ENCODE peak calls at places on chromosomes 4 and X, in ten cellular contexts. One of them, this sample, is unnamed.

GRCh38 chr4:183395395-183395794 is 49.0 kb upstream of the CDKN2AIP start:
- DNase-seq in HCT116: no peak
- DNase-seq in astrocyte of the spinal cord: no peak
- DNase-seq in fibroblast of the aortic adventitia: no peak
- DNase-seq in Caco-2: no peak
- DNase-seq in OCI-LY7: no peak
- DNase-seq in choroid plexus epithelial cell: no peak
- DNase-seq in naive thymus-derived CD4-positive, alpha-beta T cell: no peak
- DNase-seq in stomach: no peak
- DNase-seq in tibial artery: no peak
- DNase-seq in this sample: no peak

GRCh38 chr4:42331914-42332368 is 65.3 kb upstream of the SHISA3 start:
- DNase-seq in HCT116: peak
- DNase-seq in astrocyte of the spinal cord: peak
- DNase-seq in fibroblast of the aortic adventitia: peak
- DNase-seq in Caco-2: no peak
- DNase-seq in OCI-LY7: no peak
- DNase-seq in choroid plexus epithelial cell: peak
- DNase-seq in naive thymus-derived CD4-positive, alpha-beta T cell: no peak
- DNase-seq in stomach: no peak
- DNase-seq in tibial artery: peak
- DNase-seq in this sample: no peak

GRCh38 chr4:133377286-133377685 is 228.2 kb downstream of the PCDH10 start:
- DNase-seq in HCT116: no peak
- DNase-seq in astrocyte of the spinal cord: no peak
- DNase-seq in fibroblast of the aortic adventitia: no peak
- DNase-seq in Caco-2: no peak
- DNase-seq in OCI-LY7: no peak
- DNase-seq in choroid plexus epithelial cell: no peak
- DNase-seq in naive thymus-derived CD4-positive, alpha-beta T cell: no peak
- DNase-seq in stomach: no peak
- DNase-seq in tibial artery: no peak
- DNase-seq in this sample: no peak

GRCh38 chr4:38967260-38968095 is 64.7 kb downstream of the TMEM156 start:
- DNase-seq in HCT116: peak
- DNase-seq in astrocyte of the spinal cord: peak
- DNase-seq in fibroblast of the aortic adventitia: peak
- DNase-seq in Caco-2: no peak
- DNase-seq in OCI-LY7: no peak
- DNase-seq in choroid plexus epithelial cell: peak
- DNase-seq in naive thymus-derived CD4-positive, alpha-beta T cell: no peak
- DNase-seq in stomach: no peak
- DNase-seq in tibial artery: no peak
- DNase-seq in this sample: peak

GRCh38 chr4:52910115-52910514 is 48.0 kb downstream of the RASL11B start:
- DNase-seq in HCT116: no peak
- DNase-seq in astrocyte of the spinal cord: no peak
- DNase-seq in fibroblast of the aortic adventitia: no peak
- DNase-seq in Caco-2: no peak
- DNase-seq in OCI-LY7: no peak
- DNase-seq in choroid plexus epithelial cell: no peak
- DNase-seq in naive thymus-derived CD4-positive, alpha-beta T cell: no peak
- DNase-seq in stomach: no peak
- DNase-seq in tibial artery: no peak
- DNase-seq in this sample: no peak

GRCh38 chrX:129650821-129651510 is 3.8 kb downstream of the APLN start:
- DNase-seq in HCT116: no peak
- DNase-seq in astrocyte of the spinal cord: no peak
- DNase-seq in fibroblast of the aortic adventitia: no peak
- DNase-seq in Caco-2: no peak
- DNase-seq in OCI-LY7: no peak
- DNase-seq in choroid plexus epithelial cell: no peak
- DNase-seq in naive thymus-derived CD4-positive, alpha-beta T cell: no peak
- DNase-seq in stomach: peak
- DNase-seq in tibial artery: no peak
- DNase-seq in this sample: no peak

GRCh38 chr4:139734201-139734874 is 68.7 kb downstream of the MGST2 start:
- DNase-seq in HCT116: no peak
- DNase-seq in astrocyte of the spinal cord: peak
- DNase-seq in fibroblast of the aortic adventitia: peak
- DNase-seq in Caco-2: no peak
- DNase-seq in OCI-LY7: no peak
- DNase-seq in choroid plexus epithelial cell: peak
- DNase-seq in naive thymus-derived CD4-positive, alpha-beta T cell: no peak
- DNase-seq in stomach: no peak
- DNase-seq in tibial artery: peak
- DNase-seq in this sample: peak

GRCh38 chrX:105975382-105975781 is 63.1 kb downstream of the SERPINA7 start:
- DNase-seq in HCT116: peak
- DNase-seq in astrocyte of the spinal cord: peak
- DNase-seq in fibroblast of the aortic adventitia: peak
- DNase-seq in Caco-2: no peak
- DNase-seq in OCI-LY7: no peak
- DNase-seq in choroid plexus epithelial cell: peak
- DNase-seq in naive thymus-derived CD4-positive, alpha-beta T cell: no peak
- DNase-seq in stomach: no peak
- DNase-seq in tibial artery: no peak
- DNase-seq in this sample: no peak

GRCh38 chr4:156291317-156291716 is 337.7 kb upstream of the CTSO start:
- DNase-seq in HCT116: no peak
- DNase-seq in astrocyte of the spinal cord: peak
- DNase-seq in fibroblast of the aortic adventitia: peak
- DNase-seq in Caco-2: peak
- DNase-seq in OCI-LY7: no peak
- DNase-seq in choroid plexus epithelial cell: peak
- DNase-seq in naive thymus-derived CD4-positive, alpha-beta T cell: no peak
- DNase-seq in stomach: no peak
- DNase-seq in tibial artery: no peak
- DNase-seq in this sample: no peak

GRCh38 chr4:73446336-73446938 is 10.4 kb downstream of the AFP start:
- DNase-seq in HCT116: peak
- DNase-seq in astrocyte of the spinal cord: peak
- DNase-seq in fibroblast of the aortic adventitia: peak
- DNase-seq in Caco-2: peak
- DNase-seq in OCI-LY7: peak
- DNase-seq in choroid plexus epithelial cell: peak
- DNase-seq in naive thymus-derived CD4-positive, alpha-beta T cell: peak
- DNase-seq in stomach: no peak
- DNase-seq in tibial artery: no peak
- DNase-seq in this sample: no peak

GRCh38 chr4:37645736-37646135 is 40.4 kb downstream of the RELL1 start:
- DNase-seq in HCT116: no peak
- DNase-seq in astrocyte of the spinal cord: no peak
- DNase-seq in fibroblast of the aortic adventitia: no peak
- DNase-seq in Caco-2: no peak
- DNase-seq in OCI-LY7: peak
- DNase-seq in choroid plexus epithelial cell: no peak
- DNase-seq in naive thymus-derived CD4-positive, alpha-beta T cell: no peak
- DNase-seq in stomach: no peak
- DNase-seq in tibial artery: no peak
- DNase-seq in this sample: no peak

GRCh38 chr4:54840992-54841768 is 183.4 kb downstream of the KIT start:
- DNase-seq in HCT116: no peak
- DNase-seq in astrocyte of the spinal cord: peak
- DNase-seq in fibroblast of the aortic adventitia: peak
- DNase-seq in Caco-2: peak
- DNase-seq in OCI-LY7: no peak
- DNase-seq in choroid plexus epithelial cell: peak
- DNase-seq in naive thymus-derived CD4-positive, alpha-beta T cell: no peak
- DNase-seq in stomach: peak
- DNase-seq in tibial artery: no peak
- DNase-seq in this sample: no peak

GRCh38 chrX:73131276-73131675 is 52.0 kb upstream of the PABPC1L2A start:
- DNase-seq in HCT116: no peak
- DNase-seq in astrocyte of the spinal cord: no peak
- DNase-seq in fibroblast of the aortic adventitia: no peak
- DNase-seq in Caco-2: no peak
- DNase-seq in OCI-LY7: no peak
- DNase-seq in choroid plexus epithelial cell: no peak
- DNase-seq in naive thymus-derived CD4-positive, alpha-beta T cell: no peak
- DNase-seq in stomach: no peak
- DNase-seq in tibial artery: no peak
- DNase-seq in this sample: no peak

GRCh38 chrX:106999002-106999975 is 723 bp downstream of the MORC4 start:
- DNase-seq in HCT116: peak
- DNase-seq in astrocyte of the spinal cord: peak
- DNase-seq in fibroblast of the aortic adventitia: peak
- DNase-seq in Caco-2: peak
- DNase-seq in OCI-LY7: peak
- DNase-seq in choroid plexus epithelial cell: peak
- DNase-seq in naive thymus-derived CD4-positive, alpha-beta T cell: peak
- DNase-seq in stomach: peak
- DNase-seq in tibial artery: peak
- DNase-seq in this sample: no peak

GRCh38 chr4:184812181-184812542 is 13.6 kb downstream of the ACSL1 start:
- DNase-seq in HCT116: no peak
- DNase-seq in astrocyte of the spinal cord: no peak
- DNase-seq in fibroblast of the aortic adventitia: no peak
- DNase-seq in Caco-2: no peak
- DNase-seq in OCI-LY7: no peak
- DNase-seq in choroid plexus epithelial cell: no peak
- DNase-seq in naive thymus-derived CD4-positive, alpha-beta T cell: no peak
- DNase-seq in stomach: no peak
- DNase-seq in tibial artery: no peak
- DNase-seq in this sample: no peak
- H3K4me3 ChIP-seq in HCT116: no peak
- H3K4me3 ChIP-seq in astrocyte of the spinal cord: no peak
- H3K4me3 ChIP-seq in fibroblast of the aortic adventitia: no peak
- H3K4me3 ChIP-seq in Caco-2: no peak
- H3K4me3 ChIP-seq in OCI-LY7: no peak
- H3K4me3 ChIP-seq in choroid plexus epithelial cell: no peak
- H3K4me3 ChIP-seq in naive thymus-derived CD4-positive, alpha-beta T cell: no peak
- H3K4me3 ChIP-seq in stomach: no peak
- H3K4me3 ChIP-seq in tibial artery: no peak
- H3K4me3 ChIP-seq in this sample: no peak

DNA sequence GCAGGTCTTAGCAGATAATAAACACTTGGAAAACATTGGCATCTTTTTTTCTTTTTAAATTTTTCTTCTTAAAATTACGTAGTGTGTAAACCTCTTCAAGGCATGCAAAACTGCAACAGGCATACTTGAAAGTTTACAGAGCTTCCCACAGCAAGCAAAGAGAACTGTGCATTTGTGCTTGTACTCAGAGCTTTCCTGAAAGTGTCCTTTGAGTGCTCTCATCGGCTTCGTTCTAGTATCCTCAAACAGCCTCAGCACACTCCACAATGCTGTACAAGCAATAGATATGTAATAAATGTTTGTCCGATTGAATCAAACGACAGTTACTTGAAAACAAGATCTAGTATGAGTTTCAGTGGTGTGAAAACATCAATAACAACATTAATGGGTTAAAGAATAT is 227.5 kb downstream of the PAPSS1 start:
- DNase-seq in HCT116: no peak
- DNase-seq in astrocyte of the spinal cord: no peak
- DNase-seq in fibroblast of the aortic adventitia: no peak
- DNase-seq in Caco-2: no peak
- DNase-seq in OCI-LY7: no peak
- DNase-seq in choroid plexus epithelial cell: no peak
- DNase-seq in naive thymus-derived CD4-positive, alpha-beta T cell: no peak
- DNase-seq in stomach: no peak
- DNase-seq in tibial artery: no peak
- DNase-seq in this sample: no peak
- H3K4me3 ChIP-seq in HCT116: no peak
- H3K4me3 ChIP-seq in astrocyte of the spinal cord: no peak
- H3K4me3 ChIP-seq in fibroblast of the aortic adventitia: no peak
- H3K4me3 ChIP-seq in Caco-2: no peak
- H3K4me3 ChIP-seq in OCI-LY7: no peak
- H3K4me3 ChIP-seq in choroid plexus epithelial cell: no peak
- H3K4me3 ChIP-seq in naive thymus-derived CD4-positive, alpha-beta T cell: no peak
- H3K4me3 ChIP-seq in stomach: no peak
- H3K4me3 ChIP-seq in tibial artery: no peak
- H3K4me3 ChIP-seq in this sample: no peak

DNA sequence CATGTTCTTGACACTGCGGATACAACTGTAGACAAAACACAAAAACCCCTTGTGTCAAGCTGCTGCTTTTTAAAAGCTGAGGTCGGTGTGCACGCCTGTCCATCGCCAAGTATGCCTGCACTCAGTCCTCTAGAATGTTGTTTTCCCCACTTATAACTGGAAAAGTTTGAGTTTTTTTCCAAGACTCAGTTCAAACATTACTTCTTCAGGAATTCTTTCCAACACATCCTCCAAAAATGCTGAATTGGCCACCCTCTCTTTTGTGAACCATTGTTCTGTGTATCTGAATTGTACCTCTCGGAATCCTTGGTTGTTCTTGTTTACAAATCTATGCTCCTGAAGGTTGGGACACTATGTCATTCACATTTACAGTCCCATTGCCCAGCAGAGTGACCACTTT is 94.6 kb downstream of the REELD1 start:
- DNase-seq in HCT116: no peak
- DNase-seq in astrocyte of the spinal cord: peak
- DNase-seq in fibroblast of the aortic adventitia: peak
- DNase-seq in Caco-2: no peak
- DNase-seq in OCI-LY7: no peak
- DNase-seq in choroid plexus epithelial cell: no peak
- DNase-seq in naive thymus-derived CD4-positive, alpha-beta T cell: no peak
- DNase-seq in stomach: no peak
- DNase-seq in tibial artery: no peak
- DNase-seq in this sample: no peak
- H3K4me3 ChIP-seq in HCT116: no peak
- H3K4me3 ChIP-seq in astrocyte of the spinal cord: no peak
- H3K4me3 ChIP-seq in fibroblast of the aortic adventitia: no peak
- H3K4me3 ChIP-seq in Caco-2: no peak
- H3K4me3 ChIP-seq in OCI-LY7: no peak
- H3K4me3 ChIP-seq in choroid plexus epithelial cell: no peak
- H3K4me3 ChIP-seq in naive thymus-derived CD4-positive, alpha-beta T cell: no peak
- H3K4me3 ChIP-seq in stomach: no peak
- H3K4me3 ChIP-seq in tibial artery: no peak
- H3K4me3 ChIP-seq in this sample: no peak

GRCh38 chrX:115560978-115561604 is at the start of gene PLS3:
- DNase-seq in HCT116: peak
- DNase-seq in astrocyte of the spinal cord: peak
- DNase-seq in fibroblast of the aortic adventitia: peak
- DNase-seq in Caco-2: peak
- DNase-seq in OCI-LY7: no peak
- DNase-seq in choroid plexus epithelial cell: peak
- DNase-seq in naive thymus-derived CD4-positive, alpha-beta T cell: no peak
- DNase-seq in stomach: peak
- DNase-seq in tibial artery: peak
- DNase-seq in this sample: no peak

GRCh38 chrX:115564243-115564642 is 3.3 kb downstream of the PLS3 start:
- DNase-seq in HCT116: no peak
- DNase-seq in astrocyte of the spinal cord: peak
- DNase-seq in fibroblast of the aortic adventitia: peak
- DNase-seq in Caco-2: no peak
- DNase-seq in OCI-LY7: no peak
- DNase-seq in choroid plexus epithelial cell: no peak
- DNase-seq in naive thymus-derived CD4-positive, alpha-beta T cell: no peak
- DNase-seq in stomach: no peak
- DNase-seq in tibial artery: no peak
- DNase-seq in this sample: no peak

GRCh38 chrX:115563633-115564182 is 2.7 kb downstream of the PLS3 start:
- DNase-seq in HCT116: no peak
- DNase-seq in astrocyte of the spinal cord: no peak
- DNase-seq in fibroblast of the aortic adventitia: peak
- DNase-seq in Caco-2: no peak
- DNase-seq in OCI-LY7: no peak
- DNase-seq in choroid plexus epithelial cell: peak
- DNase-seq in naive thymus-derived CD4-positive, alpha-beta T cell: no peak
- DNase-seq in stomach: no peak
- DNase-seq in tibial artery: no peak
- DNase-seq in this sample: no peak

GRCh38 chrX:115561605-115562491 is 874 bp downstream of the PLS3 start:
- DNase-seq in HCT116: no peak
- DNase-seq in astrocyte of the spinal cord: peak
- DNase-seq in fibroblast of the aortic adventitia: peak
- DNase-seq in Caco-2: peak
- DNase-seq in OCI-LY7: no peak
- DNase-seq in choroid plexus epithelial cell: peak
- DNase-seq in naive thymus-derived CD4-positive, alpha-beta T cell: no peak
- DNase-seq in stomach: peak
- DNase-seq in tibial artery: peak
- DNase-seq in this sample: no peak

GRCh38 chrX:115562492-115562872 is 1.5 kb downstream of the PLS3 start:
- DNase-seq in HCT116: no peak
- DNase-seq in astrocyte of the spinal cord: no peak
- DNase-seq in fibroblast of the aortic adventitia: peak
- DNase-seq in Caco-2: peak
- DNase-seq in OCI-LY7: no peak
- DNase-seq in choroid plexus epithelial cell: peak
- DNase-seq in naive thymus-derived CD4-positive, alpha-beta T cell: no peak
- DNase-seq in stomach: no peak
- DNase-seq in tibial artery: no peak
- DNase-seq in this sample: no peak
- H3K4me3 ChIP-seq in HCT116: peak
- H3K4me3 ChIP-seq in astrocyte of the spinal cord: peak
- H3K4me3 ChIP-seq in fibroblast of the aortic adventitia: peak
- H3K4me3 ChIP-seq in Caco-2: peak
- H3K4me3 ChIP-seq in OCI-LY7: no peak
- H3K4me3 ChIP-seq in choroid plexus epithelial cell: peak
- H3K4me3 ChIP-seq in naive thymus-derived CD4-positive, alpha-beta T cell: no peak
- H3K4me3 ChIP-seq in stomach: peak
- H3K4me3 ChIP-seq in tibial artery: peak
- H3K4me3 ChIP-seq in this sample: peak

This sample was measured in AG04449.